ENCODE peak calls at places on chromosomes 16 and 17, in ten cellular contexts. U is hepatocyte; X is psoas muscle; R is HAP-1; M is adrenal gland; I is lower lobe of right lung; O is CD8-positive, alpha-beta memory T cell; G is tibial nerve; C is right cardiac atrium; T is heart right ventricle. Q is an unnamed sample.
A peak's percentile ranks its signal among the peaks of the same experiment; 100 is the strongest.

GRCh38 chr16:50680907-50681885 is at the start of gene SNX20:
- DNase-seq in C (no peak), T (no peak), G (no peak), M (no peak), U (no peak), O (peak; percentile 55), R (no peak), X (no peak), I (peak; percentile 76), Q (peak; percentile 93)

GRCh38 chr16:73747328-73747727 is 549.3 kb upstream of the PSMD7 start:
- DNase-seq in C (no peak), X (no peak), R (no peak), T (no peak), G (no peak), O (no peak), I (no peak), U (no peak), M (no peak), Q (no peak)

GRCh38 chr17:76076765-76077581 is 2.0 kb upstream of the ZACN start:
- DNase-seq in G (no peak), U (no peak), O (peak; percentile 21), M (no peak), I (no peak), T (no peak), R (no peak), X (no peak), C (no peak), Q (peak; percentile 80)

GRCh38 chr16:85781685-85782370 is 17.5 kb downstream of the EMC8 start:
- DNase-seq in X (peak; percentile 51), G (no peak), I (peak; percentile 67), R (no peak), O (no peak), T (peak; percentile 66), U (peak; percentile 20), M (peak; percentile 32), C (peak; percentile 82), Q (no peak)

GRCh38 chr16:54402270-54402669 is 115.7 kb upstream of the IRX3 start:
- DNase-seq in C (peak; percentile 72), R (no peak), I (no peak), T (peak; percentile 65), O (no peak), G (no peak), X (no peak), U (no peak), M (no peak), Q (no peak)

GRCh38 chr17:36921131-36921851 is 16.0 kb upstream of the LHX1 start:
- DNase-seq in M (no peak), G (no peak), I (no peak), O (no peak), X (no peak), C (no peak), T (no peak), R (peak; percentile 30), U (peak; percentile 75), Q (no peak)

GRCh38 chr17:18184143-18185007 is 747 bp downstream of the ALKBH5 start:
- DNase-seq in X (peak; percentile 54), G (peak; percentile 22), T (peak; percentile 47), U (peak; percentile 67), C (peak; percentile 82), I (peak; percentile 77), R (peak; percentile 61), O (peak; percentile 71), M (peak; percentile 71), Q (peak; percentile 92)

GRCh38 chr17:2085648-2085949 is 30.7 kb downstream of the HIC1 start:
- DNase-seq in M (no peak), I (peak; percentile 38), T (peak; percentile 68), U (no peak), C (peak; percentile 83), O (no peak), X (peak; percentile 69), G (peak; percentile 73), R (no peak), Q (no peak)

GRCh38 chr17:44084131-44084538 is 13.6 kb downstream of the G6PC3 start:
- DNase-seq in T (no peak), X (no peak), C (peak; percentile 30), R (peak; percentile 69), I (no peak), G (no peak), M (no peak), U (no peak), O (no peak), Q (no peak)

GRCh38 chr16:49464877-49465504 is 91.4 kb downstream of the C16orf78 start:
- DNase-seq in U (peak; percentile 55), T (no peak), I (peak; percentile 34), G (no peak), R (no peak), X (no peak), O (no peak), C (no peak), M (peak; percentile 15), Q (peak; percentile 73)

GRCh38 chr16:49461517-49461951 is 87.9 kb downstream of the C16orf78 start:
- DNase-seq in X (no peak), M (peak; percentile 8), R (no peak), G (no peak), T (no peak), U (no peak), I (peak; percentile 16), C (no peak), O (no peak), Q (peak; percentile 73)

GRCh38 chr17:48181653-48182052 is 74.1 kb downstream of the SNX11 start:
- DNase-seq in I (no peak), G (no peak), X (no peak), C (no peak), M (no peak), R (peak; percentile 58), O (no peak), U (peak; percentile 21), T (no peak), Q (no peak)

GRCh38 chr17:41925991-41926590 is 4.3 kb upstream of the ODAD4 start:
- DNase-seq in R (no peak), G (no peak), I (no peak), T (no peak), U (no peak), M (no peak), O (no peak), C (no peak), X (no peak), Q (no peak)

GRCh38 chr17:73142763-73143395 is 21.9 kb upstream of the SSTR2 start:
- DNase-seq in X (no peak), M (no peak), R (no peak), C (no peak), U (no peak), O (no peak), T (no peak), I (no peak), G (no peak), Q (no peak)

GRCh38 chr16:49452568-49452967 is 79.0 kb downstream of the C16orf78 start:
- DNase-seq in T (no peak), M (no peak), U (no peak), R (no peak), X (no peak), C (no peak), I (no peak), O (no peak), G (no peak), Q (peak; percentile 50)

GRCh38 chr16:74766729-74767128 is 7.9 kb downstream of the FA2H start:
- DNase-seq in M (no peak), G (no peak), U (no peak), I (no peak), C (no peak), O (no peak), T (no peak), X (no peak), R (peak; percentile 36), Q (peak; percentile 17)

GRCh38 chr17:2122641-2123302 is 67.9 kb downstream of the HIC1 start:
- DNase-seq in I (peak; percentile 86), C (peak; percentile 90), O (no peak), G (peak; percentile 45), M (peak; percentile 68), X (peak; percentile 78), T (peak; percentile 63), R (no peak), U (peak; percentile 42), Q (peak; percentile 81)

DNA sequence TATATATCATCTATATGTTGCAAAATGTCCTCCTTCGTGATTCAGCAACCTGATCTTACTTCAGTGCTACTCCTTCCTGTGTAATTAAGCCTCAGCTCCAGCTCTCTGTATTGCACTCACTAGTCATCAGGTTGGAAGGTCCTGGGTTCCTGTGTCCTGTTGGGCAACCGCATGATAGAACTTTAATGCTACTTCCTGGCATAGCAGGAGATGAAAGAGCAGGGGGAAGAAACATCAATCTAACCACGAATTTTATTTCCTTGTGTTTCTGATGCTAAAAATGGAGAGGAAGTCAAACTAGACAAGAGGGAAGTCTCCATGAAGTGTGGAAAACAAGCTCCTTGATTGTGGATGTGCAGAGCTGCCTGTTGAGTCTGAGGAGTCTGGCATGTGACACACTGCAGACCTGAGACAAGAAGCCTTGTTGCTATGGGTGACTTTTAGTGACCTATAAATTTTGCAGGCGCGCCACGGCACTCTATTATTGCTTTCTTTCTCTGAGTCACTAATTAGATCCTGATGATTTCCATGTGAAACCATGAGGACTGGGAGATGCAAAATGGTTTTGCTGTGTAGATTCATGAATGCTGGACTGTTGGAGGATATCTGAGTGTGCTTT is 25.6 kb downstream of the IGSF6 start:
- DNase-seq in X (peak; percentile 26), U (peak; percentile 64), C (no peak), I (no peak), M (no peak), O (no peak), T (no peak), R (no peak), G (peak; percentile 28), Q (no peak)
- H3K4me3 ChIP-seq in X (no peak overlapping the region), U (no peak overlapping the region), C (no peak overlapping the region), I (no peak overlapping the region), M (no peak overlapping the region), O (no peak overlapping the region), T (no peak overlapping the region), R (no peak overlapping the region), G (no peak overlapping the region), Q (no peak overlapping the region)

GRCh38 chr16:35752773-35753558 is 2293.6 kb downstream of the TP53TG3F start:
- DNase-seq in U (no peak), R (no peak), M (no peak), C (no peak), T (no peak), I (peak; percentile 30), O (no peak), G (no peak), X (no peak), Q (peak; percentile 66)
- H3K9me3 ChIP-seq in U (no peaks in the 10 kb centered on the region), R (no peaks in the 10 kb centered on the region), M (no peaks in the 10 kb centered on the region), C (no peaks in the 10 kb centered on the region), T (no peaks in the 10 kb centered on the region), I (peaks cover 6% of the 10 kb centered on the region), O (no peaks in the 10 kb centered on the region), G (no peaks in the 10 kb centered on the region), X (peaks cover 7% of the 10 kb centered on the region), Q (peaks cover 93% of the 10 kb centered on the region)

GRCh38 chr16:971582-971905 is 760 bp upstream of the LMF1 start:
- DNase-seq in M (no peak), C (no peak), R (no peak), U (no peak), T (no peak), X (no peak), I (no peak), G (no peak), O (no peak), Q (no peak)
- H3K4me3 ChIP-seq in M (no peak overlapping the region), C (no peak overlapping the region), R (peak overlapping the region; percentile 78), U (no peak overlapping the region), T (no peak overlapping the region), X (no peak overlapping the region), I (no peak overlapping the region), G (no peak overlapping the region), O (no peak overlapping the region), Q (no peak overlapping the region)

DNA sequence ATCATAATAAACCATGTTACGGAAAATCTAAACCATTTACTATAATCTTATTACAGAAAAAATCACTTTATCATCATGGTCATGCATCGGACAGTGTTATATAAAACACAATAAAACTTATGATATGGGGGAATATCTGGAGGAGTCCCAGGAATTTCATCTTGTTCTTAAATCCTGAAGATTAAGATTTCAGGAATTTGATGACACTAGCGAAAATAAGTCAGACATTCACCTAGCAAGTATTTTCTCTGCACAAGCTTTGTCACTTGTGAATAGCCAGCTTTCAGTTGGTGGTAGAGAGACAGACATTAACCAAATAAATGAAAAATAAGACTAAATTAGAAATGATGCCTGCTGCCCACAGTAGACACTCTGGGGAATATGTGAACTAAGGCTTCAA is 410.0 kb downstream of the RBFOX1 start:
- DNase-seq in C (no peak), T (no peak), I (no peak), U (no peak), G (no peak), R (no peak), X (no peak), O (no peak), M (no peak), Q (no peak)
- H3K9me3 ChIP-seq in C (no peaks in the 10 kb centered on the region), T (no peaks in the 10 kb centered on the region), I (no peaks in the 10 kb centered on the region), U (no peaks in the 10 kb centered on the region), G (no peaks in the 10 kb centered on the region), R (no peaks in the 10 kb centered on the region), X (no peaks in the 10 kb centered on the region), O (no peaks in the 10 kb centered on the region), M (no peaks in the 10 kb centered on the region), Q (peaks cover 52% of the 10 kb centered on the region)

Q was measured in spleen.